ENCODE peak calls at places on chromosomes 2 and 18, in ten cellular contexts. One of them, this sample, is unnamed.

GRCh38 chr2:119901013-119901412 is 111.9 kb upstream of the EPB41L5 start:
- DNase-seq in CD4-positive, alpha-beta T cell: no peak
- DNase-seq in fibroblast of lung: no peak
- DNase-seq in CD8-positive, alpha-beta T cell: no peak
- DNase-seq in chondrocyte: no peak
- DNase-seq in right atrium auricular region: no peak
- DNase-seq in fibroblast of mammary gland: no peak
- DNase-seq in kidney epithelial cell: no peak
- DNase-seq in AG09309: no peak
- DNase-seq in endothelial cell: no peak
- DNase-seq in this sample: no peak

GRCh38 chr2:101116348-101116747 is 34.8 kb downstream of the TBC1D8 start:
- DNase-seq in endothelial cell: no peak
- DNase-seq in chondrocyte: no peak
- DNase-seq in fibroblast of lung: no peak
- DNase-seq in CD8-positive, alpha-beta T cell: no peak
- DNase-seq in kidney epithelial cell: no peak
- DNase-seq in fibroblast of mammary gland: no peak
- DNase-seq in AG09309: no peak
- DNase-seq in CD4-positive, alpha-beta T cell: no peak
- DNase-seq in right atrium auricular region: no peak
- DNase-seq in this sample: no peak

GRCh38 chr2:196372811-196373664 is 201.7 kb upstream of the STK17B start:
- DNase-seq in kidney epithelial cell: no peak
- DNase-seq in chondrocyte: no peak
- DNase-seq in fibroblast of lung: peak
- DNase-seq in CD8-positive, alpha-beta T cell: no peak
- DNase-seq in endothelial cell: no peak
- DNase-seq in AG09309: no peak
- DNase-seq in fibroblast of mammary gland: peak
- DNase-seq in CD4-positive, alpha-beta T cell: no peak
- DNase-seq in right atrium auricular region: no peak
- DNase-seq in this sample: no peak

GRCh38 chr18:46264255-46264654 is 160.1 kb downstream of the HAUS1 start:
- DNase-seq in CD4-positive, alpha-beta T cell: no peak
- DNase-seq in chondrocyte: no peak
- DNase-seq in AG09309: no peak
- DNase-seq in CD8-positive, alpha-beta T cell: no peak
- DNase-seq in endothelial cell: no peak
- DNase-seq in fibroblast of lung: no peak
- DNase-seq in kidney epithelial cell: no peak
- DNase-seq in fibroblast of mammary gland: peak
- DNase-seq in right atrium auricular region: no peak
- DNase-seq in this sample: no peak

GRCh38 chr2:112181571-112182290 is 43.5 kb downstream of the FBLN7 start:
- DNase-seq in fibroblast of mammary gland: no peak
- DNase-seq in CD8-positive, alpha-beta T cell: peak
- DNase-seq in CD4-positive, alpha-beta T cell: peak
- DNase-seq in right atrium auricular region: no peak
- DNase-seq in fibroblast of lung: no peak
- DNase-seq in AG09309: no peak
- DNase-seq in chondrocyte: no peak
- DNase-seq in kidney epithelial cell: no peak
- DNase-seq in endothelial cell: peak
- DNase-seq in this sample: no peak

GRCh38 chr2:124489686-124490085 is 464.6 kb downstream of the CNTNAP5 start:
- DNase-seq in right atrium auricular region: no peak
- DNase-seq in fibroblast of mammary gland: no peak
- DNase-seq in kidney epithelial cell: no peak
- DNase-seq in chondrocyte: no peak
- DNase-seq in CD4-positive, alpha-beta T cell: no peak
- DNase-seq in fibroblast of lung: no peak
- DNase-seq in endothelial cell: no peak
- DNase-seq in AG09309: no peak
- DNase-seq in CD8-positive, alpha-beta T cell: no peak
- DNase-seq in this sample: no peak

GRCh38 chr2:225328192-225328591 is 71.3 kb upstream of the NYAP2 start:
- DNase-seq in CD4-positive, alpha-beta T cell: no peak
- DNase-seq in endothelial cell: no peak
- DNase-seq in kidney epithelial cell: peak
- DNase-seq in AG09309: no peak
- DNase-seq in fibroblast of lung: peak
- DNase-seq in chondrocyte: no peak
- DNase-seq in right atrium auricular region: no peak
- DNase-seq in CD8-positive, alpha-beta T cell: no peak
- DNase-seq in fibroblast of mammary gland: no peak
- DNase-seq in this sample: no peak

GRCh38 chr2:176104338-176105077 is 2.6 kb upstream of the HOXD11 start:
- DNase-seq in AG09309: peak
- DNase-seq in fibroblast of mammary gland: peak
- DNase-seq in CD4-positive, alpha-beta T cell: no peak
- DNase-seq in kidney epithelial cell: peak
- DNase-seq in fibroblast of lung: no peak
- DNase-seq in CD8-positive, alpha-beta T cell: no peak
- DNase-seq in chondrocyte: no peak
- DNase-seq in endothelial cell: no peak
- DNase-seq in right atrium auricular region: no peak
- DNase-seq in this sample: no peak

GRCh38 chr2:109535217-109535946 is 78.4 kb downstream of the SEPTIN10 start:
- DNase-seq in chondrocyte: no peak
- DNase-seq in endothelial cell: no peak
- DNase-seq in fibroblast of lung: no peak
- DNase-seq in fibroblast of mammary gland: no peak
- DNase-seq in CD4-positive, alpha-beta T cell: no peak
- DNase-seq in right atrium auricular region: peak
- DNase-seq in kidney epithelial cell: no peak
- DNase-seq in CD8-positive, alpha-beta T cell: no peak
- DNase-seq in AG09309: no peak
- DNase-seq in this sample: no peak

GRCh38 chr2:233851169-233851568 is 3.2 kb downstream of the HJURP start:
- DNase-seq in CD4-positive, alpha-beta T cell: no peak
- DNase-seq in chondrocyte: no peak
- DNase-seq in AG09309: no peak
- DNase-seq in fibroblast of mammary gland: no peak
- DNase-seq in fibroblast of lung: no peak
- DNase-seq in right atrium auricular region: no peak
- DNase-seq in endothelial cell: no peak
- DNase-seq in CD8-positive, alpha-beta T cell: no peak
- DNase-seq in kidney epithelial cell: no peak
- DNase-seq in this sample: no peak

GRCh38 chr2:233852056-233852455 is 2.3 kb downstream of the HJURP start:
- DNase-seq in right atrium auricular region: no peak
- DNase-seq in AG09309: no peak
- DNase-seq in CD4-positive, alpha-beta T cell: no peak
- DNase-seq in fibroblast of mammary gland: no peak
- DNase-seq in CD8-positive, alpha-beta T cell: no peak
- DNase-seq in endothelial cell: peak
- DNase-seq in kidney epithelial cell: no peak
- DNase-seq in chondrocyte: peak
- DNase-seq in fibroblast of lung: no peak
- DNase-seq in this sample: no peak

GRCh38 chr2:233850745-233851144 is 3.6 kb downstream of the HJURP start:
- DNase-seq in AG09309: no peak
- DNase-seq in CD4-positive, alpha-beta T cell: no peak
- DNase-seq in right atrium auricular region: no peak
- DNase-seq in chondrocyte: peak
- DNase-seq in fibroblast of lung: no peak
- DNase-seq in endothelial cell: no peak
- DNase-seq in kidney epithelial cell: no peak
- DNase-seq in CD8-positive, alpha-beta T cell: no peak
- DNase-seq in fibroblast of mammary gland: no peak
- DNase-seq in this sample: no peak

GRCh38 chr2:233848276-233848675 is 6.1 kb downstream of the HJURP start:
- DNase-seq in CD8-positive, alpha-beta T cell: no peak
- DNase-seq in right atrium auricular region: no peak
- DNase-seq in chondrocyte: no peak
- DNase-seq in fibroblast of lung: no peak
- DNase-seq in fibroblast of mammary gland: no peak
- DNase-seq in endothelial cell: no peak
- DNase-seq in kidney epithelial cell: no peak
- DNase-seq in CD4-positive, alpha-beta T cell: no peak
- DNase-seq in AG09309: no peak
- DNase-seq in this sample: no peak

DNA sequence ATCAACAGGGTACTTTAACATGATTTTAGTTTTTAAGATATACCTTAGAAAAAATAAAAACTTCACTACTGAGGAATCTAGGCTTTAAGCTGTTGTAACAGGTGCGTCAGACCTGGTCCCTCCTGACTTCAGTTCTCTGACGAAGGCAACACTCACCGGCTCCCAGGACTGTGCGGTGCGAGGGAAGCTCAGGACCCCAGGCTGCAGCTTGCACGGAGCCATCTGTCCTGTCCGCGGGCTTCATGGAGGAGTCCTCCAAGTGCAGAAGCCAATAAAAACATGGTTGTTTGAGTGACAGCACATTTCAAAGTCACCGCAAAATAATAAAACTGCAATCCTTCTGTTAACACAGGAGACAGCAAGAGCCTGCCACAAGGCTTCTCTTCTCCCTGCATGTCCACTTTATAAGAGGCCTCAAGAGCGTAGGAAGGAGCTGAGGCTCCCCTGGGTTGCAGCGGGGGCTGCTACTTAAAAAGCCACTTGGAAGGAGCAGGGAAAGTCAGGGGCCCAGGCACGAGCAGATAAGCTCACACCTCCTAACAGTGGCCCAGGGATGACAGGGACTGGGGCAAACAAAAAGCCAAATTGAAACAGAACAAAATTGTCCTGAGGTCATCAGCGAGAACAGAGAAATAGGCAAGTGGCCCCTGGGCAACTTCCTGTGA is 4.6 kb downstream of the HJURP start:
- DNase-seq in right atrium auricular region: no peak
- DNase-seq in chondrocyte: peak
- DNase-seq in AG09309: no peak
- DNase-seq in kidney epithelial cell: no peak
- DNase-seq in endothelial cell: no peak
- DNase-seq in fibroblast of mammary gland: no peak
- DNase-seq in CD4-positive, alpha-beta T cell: no peak
- DNase-seq in fibroblast of lung: no peak
- DNase-seq in CD8-positive, alpha-beta T cell: no peak
- DNase-seq in this sample: no peak
- TF ChIP-seq CTCF in right atrium auricular region: no peak
- TF ChIP-seq CTCF in chondrocyte: no peak
- TF ChIP-seq CTCF in AG09309: no peak
- TF ChIP-seq CTCF in kidney epithelial cell: no peak
- TF ChIP-seq CTCF in endothelial cell: no peak
- TF ChIP-seq CTCF in fibroblast of mammary gland: no peak
- TF ChIP-seq CTCF in CD4-positive, alpha-beta T cell: no peak
- TF ChIP-seq CTCF in fibroblast of lung: no peak
- TF ChIP-seq CTCF in CD8-positive, alpha-beta T cell: no peak
- TF ChIP-seq CTCF in this sample: no peak

DNA sequence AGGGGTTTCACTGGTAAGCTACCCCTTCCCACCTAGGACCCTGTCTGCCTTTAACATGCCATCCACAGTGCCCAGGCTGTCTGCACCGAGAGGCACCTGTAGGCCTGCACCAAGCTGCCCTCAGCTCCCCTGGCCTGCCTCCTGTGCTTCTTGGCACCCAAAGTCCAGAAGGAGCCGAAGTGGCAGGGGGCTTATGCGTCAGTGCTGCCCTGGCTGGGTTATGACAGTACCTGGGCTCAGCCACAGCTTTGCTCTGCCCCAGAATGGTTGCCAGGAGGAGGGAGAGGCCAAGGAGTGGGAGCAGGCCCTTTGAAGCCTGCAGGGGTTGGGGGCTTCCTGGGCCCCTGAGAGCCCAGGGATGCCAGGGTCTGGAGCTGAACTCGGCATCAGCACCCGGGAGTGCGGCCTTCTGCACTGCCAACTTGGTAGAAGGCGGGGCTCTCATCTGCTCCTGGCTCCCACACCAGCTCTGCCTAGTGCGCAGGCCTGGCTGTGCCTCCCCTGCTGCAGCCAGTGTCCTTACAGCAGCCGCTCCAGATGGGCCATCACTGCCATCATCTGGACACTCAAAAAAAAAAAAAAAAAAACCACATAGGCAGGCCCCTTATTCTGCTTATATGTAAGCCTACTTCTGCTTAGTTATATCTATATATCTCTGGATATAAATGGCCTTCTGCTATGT is 155.4 kb downstream of the THSD7B start:
- DNase-seq in endothelial cell: no peak
- DNase-seq in kidney epithelial cell: no peak
- DNase-seq in right atrium auricular region: no peak
- DNase-seq in fibroblast of mammary gland: no peak
- DNase-seq in CD4-positive, alpha-beta T cell: no peak
- DNase-seq in AG09309: no peak
- DNase-seq in chondrocyte: peak
- DNase-seq in fibroblast of lung: no peak
- DNase-seq in CD8-positive, alpha-beta T cell: no peak
- DNase-seq in this sample: no peak
- TF ChIP-seq CTCF in endothelial cell: no peak
- TF ChIP-seq CTCF in kidney epithelial cell: no peak
- TF ChIP-seq CTCF in right atrium auricular region: no peak
- TF ChIP-seq CTCF in fibroblast of mammary gland: no peak
- TF ChIP-seq CTCF in CD4-positive, alpha-beta T cell: no peak
- TF ChIP-seq CTCF in AG09309: no peak
- TF ChIP-seq CTCF in chondrocyte: no peak
- TF ChIP-seq CTCF in fibroblast of lung: no peak
- TF ChIP-seq CTCF in CD8-positive, alpha-beta T cell: no peak
- TF ChIP-seq CTCF in this sample: no peak

DNA sequence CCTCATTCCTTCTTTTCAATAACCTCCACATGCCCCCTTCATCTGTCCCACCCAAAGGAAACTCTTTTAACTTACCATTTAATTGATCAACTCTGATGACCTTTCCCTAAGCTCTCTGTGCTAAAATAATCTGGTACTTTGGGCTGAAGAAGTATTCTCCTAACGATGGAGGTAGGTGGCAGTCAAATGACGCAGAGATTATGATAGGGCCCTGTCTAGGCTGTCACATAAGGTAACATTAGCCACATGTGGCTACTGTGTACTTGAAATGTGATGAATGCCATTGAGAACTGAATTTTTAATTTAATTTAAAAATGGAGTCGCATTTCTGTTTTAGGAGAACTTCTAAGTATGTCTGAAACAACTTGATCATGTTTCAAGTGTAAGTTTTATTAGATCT is 140.5 kb upstream of the TNP1 start:
- DNase-seq in CD4-positive, alpha-beta T cell: no peak
- DNase-seq in chondrocyte: no peak
- DNase-seq in fibroblast of mammary gland: no peak
- DNase-seq in CD8-positive, alpha-beta T cell: no peak
- DNase-seq in AG09309: no peak
- DNase-seq in kidney epithelial cell: no peak
- DNase-seq in endothelial cell: no peak
- DNase-seq in right atrium auricular region: no peak
- DNase-seq in fibroblast of lung: no peak
- DNase-seq in this sample: no peak
- TF ChIP-seq CTCF in CD4-positive, alpha-beta T cell: no peak
- TF ChIP-seq CTCF in chondrocyte: no peak
- TF ChIP-seq CTCF in fibroblast of mammary gland: no peak
- TF ChIP-seq CTCF in CD8-positive, alpha-beta T cell: no peak
- TF ChIP-seq CTCF in AG09309: no peak
- TF ChIP-seq CTCF in kidney epithelial cell: no peak
- TF ChIP-seq CTCF in endothelial cell: no peak
- TF ChIP-seq CTCF in right atrium auricular region: no peak
- TF ChIP-seq CTCF in fibroblast of lung: no peak
- TF ChIP-seq CTCF in this sample: no peak

DNA sequence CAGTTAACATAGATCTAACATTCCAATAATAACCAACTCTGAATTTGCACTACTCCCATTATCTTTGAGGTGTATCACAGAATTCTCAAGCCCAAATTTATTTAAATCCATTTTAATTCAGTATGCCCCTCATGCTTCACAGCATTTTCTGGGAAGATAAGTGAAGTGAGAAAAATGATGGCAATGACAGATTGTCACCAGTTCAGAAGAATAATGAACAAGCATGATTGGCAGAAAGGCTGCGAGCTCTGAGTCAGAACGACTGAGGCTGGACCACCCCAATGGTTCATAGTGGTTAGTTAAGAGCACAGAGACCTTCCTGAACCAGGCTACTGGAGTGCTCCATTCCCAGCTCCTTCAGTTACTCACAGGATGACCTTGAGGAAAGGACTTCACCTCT is 4.9 kb downstream of the SPRED2 start:
- DNase-seq in chondrocyte: no peak
- DNase-seq in endothelial cell: no peak
- DNase-seq in CD8-positive, alpha-beta T cell: no peak
- DNase-seq in right atrium auricular region: no peak
- DNase-seq in CD4-positive, alpha-beta T cell: no peak
- DNase-seq in AG09309: no peak
- DNase-seq in fibroblast of lung: no peak
- DNase-seq in fibroblast of mammary gland: no peak
- DNase-seq in kidney epithelial cell: no peak
- DNase-seq in this sample: no peak
- TF ChIP-seq CTCF in chondrocyte: no peak
- TF ChIP-seq CTCF in endothelial cell: no peak
- TF ChIP-seq CTCF in CD8-positive, alpha-beta T cell: no peak
- TF ChIP-seq CTCF in right atrium auricular region: no peak
- TF ChIP-seq CTCF in CD4-positive, alpha-beta T cell: no peak
- TF ChIP-seq CTCF in AG09309: no peak
- TF ChIP-seq CTCF in fibroblast of lung: no peak
- TF ChIP-seq CTCF in fibroblast of mammary gland: no peak
- TF ChIP-seq CTCF in kidney epithelial cell: no peak
- TF ChIP-seq CTCF in this sample: no peak